ENCODE peak calls at places on chromosomes 1 and 21, in ten cellular contexts. H, T, G, F, X, W, R, M, L and Y are unnamed samples.

GRCh38 chr21:34771512-34772028 is 102.8 kb downstream of the CLIC6 start:
- DNase-seq in H (peak), T (peak), G (no peak), F (no peak), X (no peak), W (no peak), R (no peak), M (no peak), L (no peak), Y (no peak)

GRCh38 chr1:12170263-12170671 is 3.5 kb downstream of the TNFRSF1B start:
- DNase-seq in H (no peak), T (no peak), G (no peak), F (no peak), X (no peak), W (no peak), R (no peak), M (no peak), L (no peak), Y (no peak)

GRCh38 chr1:45026446-45026845 is 14.4 kb downstream of the UROD start:
- DNase-seq in H (no peak), T (peak), G (no peak), F (no peak), X (no peak), W (no peak), R (no peak), M (no peak), L (no peak), Y (no peak)

GRCh38 chr21:42063578-42064521 is 7.3 kb upstream of the UMODL1 start:
- DNase-seq in H (no peak), T (no peak), G (no peak), F (peak), X (no peak), W (peak), R (peak), M (no peak), L (peak), Y (no peak)

GRCh38 chr1:6581561-6582305 is 1.9 kb downstream of the ZBTB48 start:
- DNase-seq in H (peak), T (no peak), G (no peak), F (no peak), X (no peak), W (no peak), R (no peak), M (no peak), L (no peak), Y (no peak)

GRCh38 chr21:15437873-15438272 is 291.9 kb upstream of the USP25 start:
- DNase-seq in H (peak), T (peak), G (no peak), F (no peak), X (no peak), W (no peak), R (no peak), M (no peak), L (peak), Y (peak)

GRCh38 chr1:27382950-27383627 is at the start of gene CD164L2:
- DNase-seq in H (no peak), T (no peak), G (no peak), F (no peak), X (no peak), W (peak), R (peak), M (no peak), L (no peak), Y (no peak)

GRCh38 chr1:230067871-230068814 is 1.1 kb downstream of the GALNT2 start:
- DNase-seq in H (peak), T (peak), G (peak), F (no peak), X (no peak), W (no peak), R (peak), M (no peak), L (peak), Y (no peak)

GRCh38 chr1:44842763-44843655 is at the start of gene PTCH2:
- DNase-seq in H (peak), T (peak), G (peak), F (no peak), X (no peak), W (no peak), R (no peak), M (no peak), L (peak), Y (no peak)

GRCh38 chr1:204073837-204074273 is 940 bp downstream of the SOX13 start:
- DNase-seq in H (peak), T (peak), G (no peak), F (no peak), X (no peak), W (no peak), R (no peak), M (no peak), L (no peak), Y (no peak)